ENCODE peak calls at places on chromosomes 4 and X, in five cellular contexts. R is prostate gland; E is mesothelial cell of epicardium; Q is A549; B is effector CD4-positive, alpha-beta T cell. J is an unnamed sample.

GRCh38 chr4:147924604-147925412 is 192.9 kb downstream of the ARHGAP10 start:
- DNase-seq in R (peak), B (no peak), Q (peak), E (no peak), J (peak)

GRCh38 chrX:120453985-120454384 is 15.1 kb downstream of the LAMP2 start:
- DNase-seq in R (no peak), Q (no peak), B (no peak), E (no peak), J (peak)

GRCh38 chr4:65658117-65658516 is 12.2 kb downstream of the EPHA5 start:
- DNase-seq in E (no peak), Q (no peak), B (no peak), R (no peak), J (no peak)

GRCh38 chrX:29419774-29420553 is 795.4 kb upstream of the MAGEB2 start:
- DNase-seq in B (no peak), Q (peak), R (no peak), E (no peak), J (no peak)

GRCh38 chr4:85932371-85933305 is 427.2 kb downstream of the MAPK10 start:
- DNase-seq in Q (no peak), B (no peak), R (no peak), E (no peak), J (no peak)

GRCh38 chr4:32472918-32473317 is 1752.7 kb downstream of the PCDH7 start:
- DNase-seq in R (no peak), Q (no peak), B (no peak), E (no peak), J (peak)

GRCh38 chrX:123436512-123436911 is 252.4 kb downstream of the GRIA3 start:
- DNase-seq in B (no peak), R (no peak), E (no peak), Q (no peak), J (no peak)

GRCh38 chr4:55435136-55435535 is 39.4 kb downstream of the TMEM165 start:
- DNase-seq in R (no peak), E (no peak), B (no peak), Q (peak), J (peak)

GRCh38 chrX:118536687-118537461 is 41.3 kb downstream of the DOCK11 start:
- DNase-seq in E (no peak), Q (peak), B (peak), R (no peak), J (peak)

GRCh38 chrX:13000311-13000811 is 25.5 kb downstream of the TMSB4X start:
- DNase-seq in E (no peak), B (peak), R (peak), Q (no peak), J (no peak)

GRCh38 chrX:13266641-13267420 is 53.0 kb downstream of the ATXN3L start:
- DNase-seq in R (no peak), B (no peak), Q (no peak), E (no peak), J (peak)

GRCh38 chrX:10011991-10012390 is 44.8 kb downstream of the CLDN34 start:
- DNase-seq in E (no peak), Q (peak), R (no peak), B (no peak), J (no peak)

GRCh38 chr4:115119804-115120352 is 6.5 kb upstream of the NDST4 start:
- DNase-seq in E (no peak), R (no peak), B (no peak), Q (no peak), J (peak)

GRCh38 chrX:43349363-43349762 is 306.7 kb upstream of the MAOA start:
- DNase-seq in B (no peak), E (no peak), Q (peak), R (peak), J (peak)

GRCh38 chr4:172011196-172011595 is 198.0 kb downstream of the GALNTL6 start:
- DNase-seq in Q (no peak), B (no peak), R (no peak), E (no peak), J (no peak)

GRCh38 chrX:14616876-14617275 is 87.5 kb downstream of the GLRA2 start:
- DNase-seq in B (no peak), Q (no peak), E (no peak), R (no peak), J (peak)

GRCh38 chr4:12761694-12762093 is 722.4 kb downstream of the RAB28 start:
- DNase-seq in Q (no peak), R (no peak), B (no peak), E (no peak), J (no peak)

GRCh38 chr4:99637174-99637573 is 20.5 kb downstream of the C4orf54 start:
- DNase-seq in B (no peak), Q (no peak), R (no peak), E (no peak), J (no peak)

GRCh38 chrX:53188763-53189162 is 36.2 kb downstream of the KDM5C start:
- DNase-seq in R (no peak), B (no peak), Q (no peak), E (no peak), J (peak)

GRCh38 chr4:72357908-72358307 is 211.1 kb downstream of the ADAMTS3 start:
- DNase-seq in B (no peak), R (no peak), Q (no peak), E (no peak), J (no peak)

GRCh38 chr4:110108470-110108869 is 89.9 kb downstream of the ELOVL6 start:
- DNase-seq in R (no peak), E (no peak), B (no peak), Q (no peak), J (no peak)

GRCh38 chrX:47217121-47217851 is 1.2 kb upstream of the CDK16 start:
- DNase-seq in Q (no peak), B (no peak), E (no peak), R (peak), J (peak)

GRCh38 chr4:23875317-23875716 is 14.5 kb downstream of the PPARGC1A start:
- DNase-seq in Q (no peak), R (no peak), E (no peak), B (no peak), J (no peak)

GRCh38 chr4:76979236-76979635 is 29.7 kb downstream of the SEPTIN11 start:
- DNase-seq in R (no peak), B (no peak), Q (no peak), E (no peak), J (no peak)

GRCh38 chr4:101224358-101225218 is 122.7 kb downstream of the PPP3CA start:
- DNase-seq in B (no peak), R (no peak), E (no peak), Q (no peak), J (no peak)

GRCh38 chrX:149495573-149496071 is 9.5 kb downstream of the IDS start:
- DNase-seq in Q (peak), R (no peak), E (no peak), B (no peak), J (peak)

GRCh38 chr4:78337216-78337615 is 214.4 kb upstream of the ANXA3 start:
- DNase-seq in B (no peak), R (no peak), E (no peak), Q (no peak), J (peak)

GRCh38 chr4:20137176-20137575 is 114.5 kb upstream of the SLIT2 start:
- DNase-seq in R (no peak), B (no peak), E (no peak), Q (no peak), J (peak)

GRCh38 chr4:152784490-152785195 is 4.9 kb downstream of the ARFIP1 start:
- DNase-seq in E (no peak), R (no peak), Q (peak), B (no peak), J (peak)

J was measured in fibroblast of mammary gland.